ENCODE peak calls at places on chromosomes 12 and 14, in six cellular contexts. Z is PC-3; J is activated T-helper 1 cell treated with anti-CD3 and anti-CD28 coated beads, Interleukin-12 subunit alpha, Interleukin-12 subunit beta, Interleukin-2, Interleukin-4 antibody, amounts not matched to agents 30 ng/mL and 10 ng/mL and 1 ng/mL, durations not matched to agents 14 hours and 24 hours and 36 hours; M is stimulated activated effector memory CD8-positive, alpha-beta T cell treated with anti-CD3 and anti-CD28 coated beads, Interleukin-12 subunit alpha, Interleukin-12 subunit beta, amount 100 ng/mL, for 72 hours; E is LoVo; B is stomach. H is an unnamed sample.

GRCh38 chr14:79551591-79551990 is 659.7 kb downstream of the DIO2 start:
- DNase-seq in Z (no peak), J (no peak), M (no peak), E (no peak), B (no peak), H (no peak)

GRCh38 chr14:49893309-49894213 is 679 bp downstream of the ARF6 start:
- DNase-seq in Z (peak; percentile 36), J (peak; percentile 78), M (peak; percentile 93), E (peak; percentile 40), B (peak; percentile 67), H (peak; percentile 71)

GRCh38 chr12:122889658-122890561 is 6.0 kb downstream of the VPS37B start:
- DNase-seq in Z (no peak), J (no peak), M (no peak), E (no peak), B (no peak), H (no peak)

GRCh38 chr12:57219993-57220728 is 3.6 kb downstream of the NXPH4 start:
- DNase-seq in Z (no peak), J (no peak), M (no peak), E (no peak), B (no peak), H (no peak)

GRCh38 chr14:45254771-45255170 is 1.8 kb upstream of the MIS18BP1 start:
- DNase-seq in Z (no peak), J (no peak), M (no peak), E (no peak), B (no peak), H (no peak)

GRCh38 chr12:57093412-57094193 is 4.7 kb downstream of the NAB2 start:
- DNase-seq in Z (peak; percentile 33), J (peak; percentile 34), M (peak; percentile 78), E (peak; percentile 38), B (peak; percentile 55), H (peak; percentile 52)

GRCh38 chr14:93381644-93382043 is 34.7 kb downstream of the COX8C start:
- DNase-seq in Z (no peak), J (no peak), M (no peak), E (no peak), B (no peak), H (no peak)

GRCh38 chr12:132150780-132151144 is 6.5 kb downstream of the NOC4L start:
- DNase-seq in Z (no peak), J (no peak), M (no peak), E (no peak), B (no peak), H (no peak)

GRCh38 chr14:61280092-61280525 is 1.0 kb downstream of the TMEM30B start:
- DNase-seq in Z (peak; percentile 16), J (no peak), M (no peak), E (no peak), B (peak; percentile 45), H (peak; percentile 36)

GRCh38 chr12:100356646-100357223 is at the start of gene SLC17A8:
- DNase-seq in Z (no peak), J (no peak), M (peak; percentile 40), E (no peak), B (no peak), H (no peak)

GRCh38 chr14:71533800-71534199 is 398.4 kb upstream of the RGS6 start:
- DNase-seq in Z (no peak), J (no peak), M (no peak), E (no peak), B (no peak), H (no peak)

GRCh38 chr14:74217672-74218448 is 21.4 kb upstream of the VSX2 start:
- DNase-seq in Z (peak; percentile 85), J (peak; percentile 63), M (peak; percentile 89), E (peak; percentile 78), B (peak; percentile 77), H (peak; percentile 60)

GRCh38 chr14:102540310-102541028 is 30.9 kb upstream of the ANKRD9 start:
- DNase-seq in Z (no peak), J (no peak), M (no peak), E (no peak), B (no peak), H (no peak)

GRCh38 chr12:131142891-131143637 is 189.4 kb downstream of the ADGRD1 start:
- DNase-seq in Z (peak; percentile 65), J (no peak), M (no peak), E (no peak), B (no peak), H (no peak)

GRCh38 chr12:1792406-1792805 is 28.0 kb upstream of the LRTM2 start:
- DNase-seq in Z (no peak), J (no peak), M (no peak), E (no peak), B (no peak), H (no peak)

GRCh38 chr12:132559652-132560420 is 50.5 kb downstream of the LRCOL1 start:
- DNase-seq in Z (peak; percentile 73), J (peak; percentile 47), M (peak; percentile 69), E (peak; percentile 78), B (peak; percentile 49), H (no peak)

GRCh38 chr14:40697221-40697620 is 909.5 kb upstream of the LRFN5 start:
- DNase-seq in Z (peak; percentile 64), J (no peak), M (no peak), E (no peak), B (no peak), H (no peak)

GRCh38 chr14:68931474-68932051 is 47.5 kb downstream of the ACTN1 start:
- DNase-seq in Z (no peak), J (no peak), M (no peak), E (no peak), B (no peak), H (no peak)

GRCh38 chr12:82931349-82932116 is 244.8 kb downstream of the TMTC2 start:
- DNase-seq in Z (peak; percentile 49), J (no peak), M (no peak), E (no peak), B (no peak), H (no peak)

GRCh38 chr14:22456986-22457594 is 131.9 kb downstream of the DAD1 start:
- DNase-seq in Z (no peak), J (no peak), M (no peak), E (no peak), B (no peak), H (no peak)

GRCh38 chr14:72644038-72644437 is 249.9 kb downstream of the DPF3 start:
- DNase-seq in Z (no peak), J (no peak), M (no peak), E (no peak), B (no peak), H (no peak)

GRCh38 chr14:36217732-36218131 is 41.2 kb upstream of the PTCSC3 start:
- DNase-seq in Z (peak; percentile 82), J (no peak), M (no peak), E (peak; percentile 51), B (peak; percentile 45), H (no peak)

H was measured in activated T-helper 9 cell treated with anti-CD3 and anti-CD28 coated beads, Interleukin-2, amount 50 U/mL, for 16 hours.